ENCODE peak calls at places on chromosome 1, in six cellular contexts. Y, Q, M, I, U and V are unnamed samples.

GRCh38 chr1:191438979-191439378 is 719.3 kb upstream of the RGS18 start:
- DNase-seq in Y (no peak), Q (no peak), M (no peak), I (no peak), U (no peak), V (no peak)

GRCh38 chr1:23722652-23723051 is 20.6 kb upstream of the ELOA start:
- DNase-seq in Y (no peak), Q (no peak), M (no peak), I (no peak), U (no peak), V (no peak)

GRCh38 chr1:169809370-169810095 is 14.8 kb upstream of the METTL18 start:
- DNase-seq in Y (peak; percentile 46), Q (no peak), M (no peak), I (peak; percentile 47), U (peak; percentile 66), V (peak; percentile 42)

GRCh38 chr1:9438431-9439073 is 100.7 kb upstream of the SLC25A33 start:
- DNase-seq in Y (no peak), Q (peak; percentile 87), M (peak; percentile 62), I (no peak), U (peak; percentile 96), V (no peak)

GRCh38 chr1:29641921-29642320 is 405.6 kb downstream of the PTPRU start:
- DNase-seq in Y (no peak), Q (no peak), M (no peak), I (no peak), U (no peak), V (no peak)

GRCh38 chr1:67162954-67163353 is 3.3 kb upstream of the IL23R start:
- DNase-seq in Y (no peak), Q (no peak), M (no peak), I (peak; percentile 15), U (peak; percentile 80), V (peak; percentile 15)

GRCh38 chr1:47931395-47931794 is 65.8 kb downstream of the TRABD2B start:
- DNase-seq in Y (no peak), Q (no peak), M (no peak), I (peak; percentile 23), U (no peak), V (no peak)

GRCh38 chr1:218521414-218522169 is 176.5 kb downstream of the TGFB2 start:
- DNase-seq in Y (no peak), Q (no peak), M (peak; percentile 21), I (peak; percentile 39), U (peak; percentile 60), V (peak; percentile 47)

GRCh38 chr1:57424231-57425027 is 569 bp upstream of the DAB1 start:
- DNase-seq in Y (peak; percentile 86), Q (no peak), M (no peak), I (peak; percentile 17), U (peak; percentile 20), V (no peak)

GRCh38 chr1:27057801-27058647 is 45.4 kb upstream of the TENT5B start:
- DNase-seq in Y (no peak), Q (peak; percentile 61), M (no peak), I (no peak), U (no peak), V (no peak)

GRCh38 chr1:236560213-236560771 is 36.5 kb downstream of the LGALS8 start:
- DNase-seq in Y (no peak), Q (no peak), M (no peak), I (no peak), U (no peak), V (no peak)
- TF ChIP-seq CTCF in Y (no peak), Q (no peak), M (no peak), I (no peak), U (peak; percentile 4), V (no peak)

DNA sequence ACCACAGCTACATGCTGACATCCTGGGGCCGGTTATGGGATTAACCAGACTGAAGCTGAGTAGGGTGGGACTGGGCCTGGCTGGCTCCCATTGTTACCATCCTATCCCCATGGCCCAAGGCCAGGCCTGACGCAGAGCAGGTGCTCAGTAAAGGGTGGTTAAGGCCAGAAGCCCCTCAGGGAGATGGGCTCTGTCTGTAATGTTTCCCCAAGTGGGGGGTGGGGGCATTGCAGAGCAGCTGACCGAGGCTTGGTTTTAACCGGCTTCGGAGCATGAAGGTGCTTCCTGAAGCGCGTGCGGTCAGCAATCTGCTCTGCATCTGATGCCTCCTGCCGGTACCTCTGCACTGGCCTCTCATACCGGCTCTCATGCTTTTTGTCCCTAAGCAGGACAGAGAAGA is 83.4 kb upstream of the ACTL8 start:
- DNase-seq in Y (peak; percentile 20), Q (no peak), M (no peak), I (no peak), U (no peak), V (no peak)
- TF ChIP-seq CTCF in Y (no peak), Q (no peak), M (no peak), I (no peak), U (no peak), V (no peak)

GRCh38 chr1:79362470-79362869 is 355.9 kb upstream of the ADGRL4 start:
- DNase-seq in Y (no peak), Q (no peak), M (no peak), I (no peak), U (no peak), V (no peak)
- TF ChIP-seq CTCF in Y (no peak), Q (no peak), M (no peak), I (no peak), U (no peak), V (no peak)

DNA sequence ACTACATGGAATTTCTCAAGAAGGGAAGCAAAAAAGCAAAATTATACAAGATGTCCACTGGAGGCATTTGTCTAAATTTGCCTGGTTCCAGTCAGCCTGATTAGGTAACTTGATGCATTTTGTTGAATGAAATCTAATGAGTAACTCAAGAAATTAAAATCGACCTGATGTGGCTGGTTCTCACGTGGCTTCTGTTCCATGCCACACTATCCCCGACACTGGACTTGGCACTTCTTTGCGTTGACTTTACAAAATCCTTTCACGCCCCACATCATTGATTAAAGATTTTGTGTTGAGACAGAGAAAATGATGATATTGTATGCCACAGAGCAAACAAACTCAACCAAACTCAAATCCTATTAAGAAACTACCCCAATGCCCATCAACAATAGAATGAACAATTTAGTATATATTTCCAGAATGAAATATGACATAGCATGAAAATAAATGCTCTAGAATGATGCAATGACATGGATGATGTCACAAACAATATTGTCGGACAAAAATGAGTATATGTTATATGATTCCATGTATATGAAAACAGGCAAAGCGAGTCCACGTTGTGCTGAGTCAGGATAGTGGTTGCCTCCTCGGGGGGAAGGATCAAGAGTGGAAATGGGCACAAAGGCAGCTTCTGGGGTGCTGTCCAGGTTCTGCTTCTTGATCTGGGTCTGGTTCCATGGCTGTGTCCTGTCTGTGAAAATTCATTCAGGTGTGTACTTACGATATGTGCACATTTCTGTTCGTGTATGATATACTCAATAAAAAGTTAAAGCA is 12.9 kb upstream of the HMGCS2 start:
- DNase-seq in Y (no peak), Q (no peak), M (no peak), I (no peak), U (no peak), V (no peak)
- TF ChIP-seq CTCF in Y (no peak), Q (no peak), M (no peak), I (no peak), U (no peak), V (no peak)

GRCh38 chr1:43936470-43937151 is 3.0 kb downstream of the ARTN start:
- DNase-seq in Y (peak; percentile 71), Q (no peak), M (no peak), I (peak; percentile 63), U (peak; percentile 26), V (peak; percentile 62)
- TF ChIP-seq CTCF in Y (no peak), Q (peak; percentile 25), M (no peak), I (peak; percentile 12), U (peak; percentile 1), V (no peak)

GRCh38 chr1:103525607-103526507 is at the start of gene RNPC3:
- DNase-seq in Y (peak; percentile 93), Q (peak; percentile 82), M (peak; percentile 79), I (peak; percentile 80), U (peak; percentile 96), V (peak; percentile 84)
- TF ChIP-seq CTCF in Y (no peak), Q (no peak), M (no peak), I (peak; percentile 6), U (no peak), V (no peak)